ENCODE peak calls at places on chromosome 21, in five cellular contexts. D is CD8-positive, alpha-beta T cell; K is breast epithelium; F is GM12878; C is cardiac muscle cell. G is an unnamed sample. For H3K4me1, the result is how much of the 10 kb centered on the place peaks cover.

GRCh38 chr21:32278518-32279376 is at the start of gene MIS18A:
- DNase-seq in D (peak), F (peak), C (peak), K (peak), G (peak)

GRCh38 chr21:35968564-35968963 is 91.8 kb downstream of the SETD4 start:
- DNase-seq in K (no peak), F (no peak), D (no peak), C (no peak), G (no peak)

GRCh38 chr21:31108969-31109368 is 70.7 kb upstream of the KRTAP19-8 start:
- DNase-seq in D (no peak), C (peak), F (no peak), K (no peak), G (no peak)

GRCh38 chr21:33075596-33076195 is 5.8 kb downstream of the OLIG1 start:
- DNase-seq in K (no peak), D (no peak), F (no peak), C (no peak), G (no peak)

GRCh38 chr21:16420086-16420724 is 690.4 kb downstream of the USP25 start:
- DNase-seq in D (no peak), C (peak), K (no peak), F (no peak), G (no peak)

GRCh38 chr21:19684328-19684727 is 1280.7 kb upstream of the TMPRSS15 start:
- DNase-seq in C (no peak), K (no peak), D (no peak), F (no peak), G (no peak)

GRCh38 chr21:32753818-32754610 is 17.5 kb downstream of the PAXBP1 start:
- DNase-seq in K (no peak), C (no peak), D (no peak), F (no peak), G (no peak)

GRCh38 chr21:31370893-31371652 is 27.0 kb upstream of the TIAM1 start:
- DNase-seq in K (no peak), F (no peak), C (peak), D (no peak), G (no peak)

GRCh38 chr21:14403681-14404318 is 20.9 kb upstream of the HSPA13 start:
- DNase-seq in K (no peak), D (no peak), F (peak), C (peak), G (no peak)

GRCh38 chr21:21019681-21020080 is 21.5 kb downstream of the NCAM2 start:
- DNase-seq in K (no peak), C (no peak), F (no peak), D (no peak), G (no peak)

GRCh38 chr21:30044447-30045064 is 104.8 kb upstream of the GRIK1 start:
- DNase-seq in C (peak), K (no peak), F (no peak), D (no peak), G (no peak)

GRCh38 chr21:40846057-40846456 is 901 bp downstream of the DSCAM start:
- DNase-seq in F (no peak), C (no peak), K (no peak), D (no peak), G (peak)

DNA sequence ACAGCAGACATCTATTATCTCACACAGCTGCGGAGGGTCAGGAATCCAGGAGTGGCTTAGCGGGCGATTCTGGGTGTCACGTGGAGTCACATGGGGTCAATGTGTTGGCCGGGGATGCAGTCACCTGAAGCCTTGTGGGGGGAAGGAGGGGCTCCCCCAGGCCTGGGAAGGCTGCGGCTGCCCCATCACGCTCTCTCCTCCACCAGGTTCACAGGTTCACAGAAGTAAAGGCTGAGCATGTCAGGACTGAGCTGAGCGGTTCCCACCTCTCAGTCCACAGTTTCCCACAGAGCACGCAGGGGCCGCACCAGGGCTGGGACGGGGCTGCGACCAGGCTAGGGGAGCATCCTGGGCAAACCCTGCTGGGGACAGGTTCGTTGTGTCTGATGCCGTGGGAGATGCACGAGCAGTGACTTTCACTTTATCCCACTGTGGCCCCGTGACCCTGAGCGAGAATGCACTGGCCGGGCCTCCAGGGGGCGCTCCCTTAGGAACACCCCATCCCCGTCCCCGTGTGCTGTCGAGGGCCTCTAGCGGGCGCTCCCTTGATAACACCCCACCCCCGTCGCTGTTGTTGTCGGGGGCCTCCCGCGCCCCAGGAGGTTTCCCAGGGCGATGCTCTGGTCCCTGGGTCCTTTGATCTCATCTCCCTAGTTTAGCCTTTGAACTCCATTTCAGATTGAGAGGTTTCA is 73.2 kb upstream of the TRAPPC10 start:
- DNase-seq in F (peak), D (peak), C (peak), K (peak), G (peak)
- H3K4me3 ChIP-seq in F (peak), D (peak), C (no peak), K (peak), G (peak)

GRCh38 chr21:42231761-42232160 is 12.8 kb downstream of the ABCG1 start:
- DNase-seq in K (no peak), F (no peak), C (no peak), D (no peak), G (no peak)
- H3K4me1 ChIP-seq in K (under half), F (half or more), C (under half), D (half or more), G (half or more)

GRCh38 chr21:45457161-45457831 is 52.3 kb downstream of the COL18A1 start:
- DNase-seq in D (no peak), K (no peak), F (no peak), C (no peak), G (no peak)
- H3K4me3 ChIP-seq in D (no peak), K (peak), F (no peak), C (no peak), G (peak)

GRCh38 chr21:26067836-26068401 is 102.7 kb downstream of the APP start:
- DNase-seq in C (peak), F (peak), K (no peak), D (no peak), G (no peak)
- H3K4me1 ChIP-seq in C (under half), F (under half), K (under half), D (under half), G (under half)

DNA sequence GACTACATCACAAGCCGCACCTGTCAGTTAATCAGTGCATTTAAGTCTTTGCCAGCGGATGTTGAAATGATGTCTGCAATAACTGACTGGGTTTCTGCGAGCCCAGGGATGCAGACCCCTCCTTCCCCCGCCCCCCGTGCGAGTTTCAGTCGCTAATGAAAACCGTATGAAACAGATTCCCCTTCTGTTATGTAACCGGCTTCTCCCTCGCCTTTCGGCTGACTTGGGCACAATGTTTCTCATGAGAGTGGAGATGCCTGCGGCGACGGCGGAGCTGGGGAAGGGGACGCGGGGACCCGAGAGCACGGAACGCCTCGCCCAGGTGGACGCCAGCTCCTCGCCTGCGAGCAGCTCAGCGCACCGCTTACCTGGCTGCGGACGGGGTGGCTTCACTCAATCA is 741 bp downstream of the KCNJ6 start:
- DNase-seq in F (no peak), K (no peak), C (no peak), D (no peak), G (no peak)
- H3K4me3 ChIP-seq in F (no peak), K (peak), C (peak), D (no peak), G (peak)

GRCh38 chr21:23247334-23247733 is 2249.1 kb downstream of the NCAM2 start:
- DNase-seq in C (peak), D (no peak), K (no peak), F (no peak), G (no peak)
- H3K4me1 ChIP-seq in C (under half), D (under half), K (under half), F (under half), G (under half)

GRCh38 chr21:45550552-45551210 is 8.4 kb upstream of the SLC19A1 start:
- DNase-seq in D (peak), C (peak), F (peak), K (no peak), G (no peak)
- H3K4me3 ChIP-seq in D (peak), C (no peak), F (peak), K (no peak), G (no peak)

DNA sequence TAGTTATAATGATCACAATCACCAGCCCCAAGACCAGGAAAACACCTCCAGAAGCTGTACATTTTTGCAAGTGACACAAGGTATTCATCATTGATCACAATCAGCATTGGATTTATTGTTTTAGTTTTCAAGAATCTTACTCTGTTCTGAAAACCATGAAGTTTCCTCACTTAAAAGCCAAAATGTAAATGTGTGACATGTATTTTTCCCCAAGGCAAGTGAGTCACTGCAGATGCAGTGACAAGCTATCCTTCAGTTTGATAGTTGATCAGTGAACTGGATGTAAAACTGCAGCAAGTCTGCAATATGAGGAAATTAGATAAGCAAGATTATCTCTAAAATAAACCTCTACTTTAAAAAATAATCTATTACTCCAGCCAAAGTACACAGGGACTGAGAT is 41.8 kb downstream of the C21orf91 start:
- DNase-seq in D (no peak), C (no peak), K (no peak), F (no peak), G (no peak)
- H3K4me1 ChIP-seq in D (half or more), C (under half), K (under half), F (under half), G (under half)

GRCh38 chr21:45439901-45440461 is 35.0 kb downstream of the COL18A1 start:
- DNase-seq in C (no peak), D (no peak), F (no peak), K (no peak), G (no peak)
- H3K4me3 ChIP-seq in C (no peak), D (no peak), F (no peak), K (no peak), G (peak)

DNA sequence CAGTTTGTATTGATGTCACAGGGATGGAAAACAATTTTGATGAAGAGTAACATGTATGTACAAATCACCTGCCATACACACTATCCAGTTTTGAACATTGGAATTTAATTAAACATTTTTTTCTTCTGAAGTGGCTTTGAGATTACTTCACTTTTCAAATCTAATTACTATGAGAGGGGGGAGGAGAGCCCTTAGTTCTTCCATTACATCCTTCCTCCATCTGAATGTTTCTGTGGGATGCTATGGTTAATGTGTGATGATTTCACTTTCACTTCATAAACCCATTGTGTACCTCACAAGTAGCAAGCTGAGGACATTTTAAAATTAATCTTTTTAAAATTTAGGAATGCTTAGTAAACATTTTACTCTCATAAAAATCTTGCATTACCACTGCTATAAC is 156.9 kb downstream of the RUNX1 start:
- DNase-seq in D (no peak), F (no peak), K (no peak), C (no peak), G (no peak)
- H3K4me1 ChIP-seq in D (under half), F (under half), K (under half), C (under half), G (under half)